ENCODE peak calls at places on chromosome 2, in five cellular contexts. One of them, this sample, is unnamed.

GRCh38 chr2:20641123-20641985 is 9.5 kb downstream of the HS1BP3 start:
- DNase-seq in RWPE1: peak
- DNase-seq in heart right ventricle: no peak
- DNase-seq in right lobe of liver: peak
- DNase-seq in neural progenitor cell: no peak
- DNase-seq in this sample: no peak

GRCh38 chr2:234989183-234989701 is 37.4 kb downstream of the SH3BP4 start:
- DNase-seq in right lobe of liver: peak
- DNase-seq in neural progenitor cell: no peak
- DNase-seq in RWPE1: peak
- DNase-seq in heart right ventricle: peak
- DNase-seq in this sample: peak

GRCh38 chr2:236988216-236988615 is 97.5 kb upstream of the COPS8 start:
- DNase-seq in RWPE1: no peak
- DNase-seq in heart right ventricle: no peak
- DNase-seq in right lobe of liver: no peak
- DNase-seq in neural progenitor cell: no peak
- DNase-seq in this sample: no peak

GRCh38 chr2:36361396-36361795 is 5.8 kb downstream of the CRIM1 start:
- DNase-seq in RWPE1: no peak
- DNase-seq in heart right ventricle: no peak
- DNase-seq in neural progenitor cell: no peak
- DNase-seq in right lobe of liver: no peak
- DNase-seq in this sample: no peak

GRCh38 chr2:178119181-178119922 is 7.1 kb downstream of the RBM45 start:
- DNase-seq in heart right ventricle: no peak
- DNase-seq in RWPE1: no peak
- DNase-seq in right lobe of liver: no peak
- DNase-seq in neural progenitor cell: no peak
- DNase-seq in this sample: no peak

GRCh38 chr2:96164459-96165184 is 19.4 kb upstream of the DUSP2 start:
- DNase-seq in heart right ventricle: no peak
- DNase-seq in RWPE1: no peak
- DNase-seq in right lobe of liver: no peak
- DNase-seq in neural progenitor cell: peak
- DNase-seq in this sample: peak

GRCh38 chr2:74077636-74078035 is 70.1 kb downstream of the BOLA3 start:
- DNase-seq in RWPE1: no peak
- DNase-seq in right lobe of liver: no peak
- DNase-seq in neural progenitor cell: no peak
- DNase-seq in heart right ventricle: peak
- DNase-seq in this sample: no peak

GRCh38 chr2:152390837-152391236 is 55.9 kb downstream of the FMNL2 start:
- DNase-seq in right lobe of liver: no peak
- DNase-seq in RWPE1: no peak
- DNase-seq in neural progenitor cell: no peak
- DNase-seq in heart right ventricle: no peak
- DNase-seq in this sample: no peak

GRCh38 chr2:68487773-68488355 is 20.5 kb downstream of the APLF start:
- DNase-seq in right lobe of liver: no peak
- DNase-seq in RWPE1: peak
- DNase-seq in neural progenitor cell: peak
- DNase-seq in heart right ventricle: no peak
- DNase-seq in this sample: no peak

GRCh38 chr2:234091883-234092282 is 41.4 kb downstream of the SPP2 start:
- DNase-seq in neural progenitor cell: no peak
- DNase-seq in right lobe of liver: no peak
- DNase-seq in heart right ventricle: no peak
- DNase-seq in RWPE1: peak
- DNase-seq in this sample: peak

GRCh38 chr2:121121661-121122060 is 163.3 kb downstream of the TFCP2L1 start:
- DNase-seq in heart right ventricle: no peak
- DNase-seq in right lobe of liver: no peak
- DNase-seq in neural progenitor cell: no peak
- DNase-seq in RWPE1: no peak
- DNase-seq in this sample: no peak

GRCh38 chr2:235049069-235049468 is 97.3 kb downstream of the SH3BP4 start:
- DNase-seq in right lobe of liver: peak
- DNase-seq in neural progenitor cell: no peak
- DNase-seq in RWPE1: no peak
- DNase-seq in heart right ventricle: no peak
- DNase-seq in this sample: peak

GRCh38 chr2:201532686-201533304 is 81.3 kb downstream of the STRADB start:
- DNase-seq in right lobe of liver: no peak
- DNase-seq in neural progenitor cell: no peak
- DNase-seq in RWPE1: peak
- DNase-seq in heart right ventricle: no peak
- DNase-seq in this sample: no peak

GRCh38 chr2:109322111-109322510 is 193.1 kb downstream of the SH3RF3 start:
- DNase-seq in RWPE1: peak
- DNase-seq in neural progenitor cell: no peak
- DNase-seq in heart right ventricle: peak
- DNase-seq in right lobe of liver: no peak
- DNase-seq in this sample: peak

GRCh38 chr2:27308359-27308875 is at the start of gene UCN:
- DNase-seq in heart right ventricle: peak
- DNase-seq in RWPE1: peak
- DNase-seq in neural progenitor cell: peak
- DNase-seq in right lobe of liver: peak
- DNase-seq in this sample: peak

GRCh38 chr2:163551974-163552373 is 183.8 kb downstream of the FIGN start:
- DNase-seq in neural progenitor cell: no peak
- DNase-seq in right lobe of liver: no peak
- DNase-seq in RWPE1: no peak
- DNase-seq in heart right ventricle: no peak
- DNase-seq in this sample: no peak

GRCh38 chr2:24492283-24493272 is 1.5 kb downstream of the NCOA1 start:
- DNase-seq in RWPE1: no peak
- DNase-seq in right lobe of liver: no peak
- DNase-seq in heart right ventricle: peak
- DNase-seq in neural progenitor cell: peak
- DNase-seq in this sample: peak

GRCh38 chr2:37643102-37644078 is 28.1 kb downstream of the CDC42EP3 start:
- DNase-seq in neural progenitor cell: no peak
- DNase-seq in RWPE1: no peak
- DNase-seq in heart right ventricle: no peak
- DNase-seq in right lobe of liver: no peak
- DNase-seq in this sample: no peak

GRCh38 chr2:191845248-191845715 is 1.6 kb downstream of the CAVIN2 start:
- DNase-seq in RWPE1: peak
- DNase-seq in neural progenitor cell: peak
- DNase-seq in heart right ventricle: peak
- DNase-seq in right lobe of liver: no peak
- DNase-seq in this sample: no peak

GRCh38 chr2:86143307-86143706 is 37.3 kb downstream of the PTCD3 start:
- DNase-seq in right lobe of liver: no peak
- DNase-seq in RWPE1: no peak
- DNase-seq in neural progenitor cell: no peak
- DNase-seq in heart right ventricle: no peak
- DNase-seq in this sample: no peak

GRCh38 chr2:1972428-1972827 is 228.1 kb upstream of the PXDN start:
- DNase-seq in heart right ventricle: peak
- DNase-seq in right lobe of liver: no peak
- DNase-seq in RWPE1: peak
- DNase-seq in neural progenitor cell: no peak
- DNase-seq in this sample: no peak

GRCh38 chr2:130393318-130393910 is 37.6 kb downstream of the PTPN18 start:
- DNase-seq in neural progenitor cell: no peak
- DNase-seq in heart right ventricle: no peak
- DNase-seq in RWPE1: no peak
- DNase-seq in right lobe of liver: no peak
- DNase-seq in this sample: no peak

GRCh38 chr2:154623819-154624218 is 74.7 kb upstream of the KCNJ3 start:
- DNase-seq in right lobe of liver: no peak
- DNase-seq in neural progenitor cell: peak
- DNase-seq in RWPE1: peak
- DNase-seq in heart right ventricle: peak
- DNase-seq in this sample: peak

GRCh38 chr2:133674433-133675331 is 106.4 kb upstream of the NCKAP5 start:
- DNase-seq in neural progenitor cell: peak
- DNase-seq in RWPE1: no peak
- DNase-seq in right lobe of liver: peak
- DNase-seq in heart right ventricle: peak
- DNase-seq in this sample: peak

GRCh38 chr2:157849591-157849990 is 26.5 kb downstream of the ACVR1 start:
- DNase-seq in right lobe of liver: no peak
- DNase-seq in RWPE1: no peak
- DNase-seq in heart right ventricle: no peak
- DNase-seq in neural progenitor cell: no peak
- DNase-seq in this sample: peak

GRCh38 chr2:218016810-218017209 is 14.0 kb upstream of the TNS1 start:
- DNase-seq in neural progenitor cell: no peak
- DNase-seq in heart right ventricle: no peak
- DNase-seq in right lobe of liver: no peak
- DNase-seq in RWPE1: no peak
- DNase-seq in this sample: no peak

GRCh38 chr2:138665932-138666331 is 114.3 kb downstream of the NXPH2 start:
- DNase-seq in neural progenitor cell: no peak
- DNase-seq in RWPE1: no peak
- DNase-seq in heart right ventricle: no peak
- DNase-seq in right lobe of liver: no peak
- DNase-seq in this sample: no peak

GRCh38 chr2:103008586-103008985 is 246.8 kb downstream of the TMEM182 start:
- DNase-seq in right lobe of liver: no peak
- DNase-seq in neural progenitor cell: peak
- DNase-seq in RWPE1: no peak
- DNase-seq in heart right ventricle: no peak
- DNase-seq in this sample: no peak

GRCh38 chr2:64626146-64626809 is 27.4 kb downstream of the SERTAD2 start:
- DNase-seq in right lobe of liver: no peak
- DNase-seq in RWPE1: no peak
- DNase-seq in heart right ventricle: no peak
- DNase-seq in neural progenitor cell: no peak
- DNase-seq in this sample: no peak
- H3K27ac ChIP-seq in right lobe of liver: no peak
- H3K27ac ChIP-seq in RWPE1: no peak
- H3K27ac ChIP-seq in heart right ventricle: no peak
- H3K27ac ChIP-seq in neural progenitor cell: no peak
- H3K27ac ChIP-seq in this sample: no peak

DNA sequence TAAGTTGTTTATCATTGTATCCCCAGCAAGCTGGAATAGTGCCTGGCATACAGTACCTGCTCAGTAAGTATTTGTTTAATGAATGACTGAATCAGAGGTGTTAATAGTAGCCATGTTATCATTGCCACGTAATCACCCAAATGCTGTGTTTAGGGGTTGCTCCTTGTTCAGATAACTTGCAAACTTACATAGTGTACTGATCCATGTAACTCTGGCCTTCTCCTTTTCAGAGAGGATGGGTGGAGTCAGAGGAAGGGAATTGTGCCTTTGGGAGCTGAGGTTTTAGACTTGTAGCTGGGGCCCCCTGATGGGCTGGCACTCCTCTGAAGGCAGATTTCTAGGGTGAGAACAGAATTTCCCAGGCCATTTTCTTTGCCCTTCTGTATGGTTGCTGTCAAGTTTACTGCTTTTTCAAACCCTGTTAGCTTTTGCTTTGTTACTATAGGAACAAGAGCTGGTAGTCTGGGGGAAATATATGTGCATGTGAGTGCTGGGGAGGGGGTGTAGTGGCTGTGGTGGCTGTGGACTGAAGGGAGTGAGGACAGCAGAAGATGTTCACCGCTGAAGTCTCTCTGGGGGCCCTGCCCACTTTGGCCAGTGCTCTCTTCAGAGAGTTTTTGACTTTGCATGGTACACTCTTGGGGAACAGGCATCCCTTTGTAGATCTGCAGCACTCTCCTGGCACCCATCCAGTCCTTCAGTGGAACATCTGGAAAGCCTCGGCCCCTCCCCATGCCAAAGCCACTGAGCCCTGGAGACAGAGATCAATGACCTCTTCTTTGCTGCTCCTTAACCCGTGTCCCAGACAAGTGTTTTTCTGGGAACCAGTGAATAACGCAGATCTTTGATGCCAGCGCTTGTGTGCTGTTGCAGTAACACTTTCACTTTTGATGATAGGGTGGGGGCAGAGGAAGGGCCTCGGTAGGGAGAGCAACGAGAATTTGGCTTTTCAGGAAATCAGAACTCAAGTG is 208.9 kb downstream of the PRKCE start:
- DNase-seq in neural progenitor cell: no peak
- DNase-seq in RWPE1: no peak
- DNase-seq in heart right ventricle: peak
- DNase-seq in right lobe of liver: no peak
- DNase-seq in this sample: peak
- H3K27ac ChIP-seq in neural progenitor cell: no peak
- H3K27ac ChIP-seq in RWPE1: no peak
- H3K27ac ChIP-seq in heart right ventricle: peak
- H3K27ac ChIP-seq in right lobe of liver: no peak
- H3K27ac ChIP-seq in this sample: peak

GRCh38 chr2:9771101-9771449 is 72.2 kb upstream of the TAF1B start:
- DNase-seq in RWPE1: no peak
- DNase-seq in neural progenitor cell: no peak
- DNase-seq in right lobe of liver: no peak
- DNase-seq in heart right ventricle: no peak
- DNase-seq in this sample: no peak
- H3K27ac ChIP-seq in RWPE1: peak
- H3K27ac ChIP-seq in neural progenitor cell: no peak
- H3K27ac ChIP-seq in right lobe of liver: no peak
- H3K27ac ChIP-seq in heart right ventricle: peak
- H3K27ac ChIP-seq in this sample: no peak

GRCh38 chr2:70523996-70524965 is 29.3 kb downstream of the TGFA start:
- DNase-seq in neural progenitor cell: no peak
- DNase-seq in RWPE1: peak
- DNase-seq in heart right ventricle: no peak
- DNase-seq in right lobe of liver: peak
- DNase-seq in this sample: peak
- H3K27ac ChIP-seq in neural progenitor cell: no peak
- H3K27ac ChIP-seq in RWPE1: peak
- H3K27ac ChIP-seq in heart right ventricle: no peak
- H3K27ac ChIP-seq in right lobe of liver: peak
- H3K27ac ChIP-seq in this sample: peak